ENCODE peak calls at places on chromosomes 7 and 10, in eight cellular contexts. U, S, K, F, I, O, C and R are unnamed samples.

GRCh38 chr10:29840516-29841276 is 205.9 kb upstream of the SVIL start:
- DNase-seq in U (no peak), S (no peak), K (no peak), F (no peak), I (no peak), O (no peak), C (no peak), R (no peak)

GRCh38 chr10:3099291-3100092 is 32.1 kb downstream of the PFKP start:
- DNase-seq in U (no peak), S (no peak), K (no peak), F (no peak), I (peak), O (peak), C (no peak), R (no peak)

GRCh38 chr7:134421998-134422397 is 36.9 kb downstream of the AKR1B1 start:
- DNase-seq in U (no peak), S (peak), K (no peak), F (no peak), I (no peak), O (no peak), C (no peak), R (no peak)

GRCh38 chr10:99880071-99880835 is 97.8 kb downstream of the ABCC2 start:
- DNase-seq in U (peak), S (no peak), K (no peak), F (peak), I (no peak), O (no peak), C (no peak), R (no peak)

GRCh38 chr7:43954524-43955228 is 28.4 kb downstream of the UBE2D4 start:
- DNase-seq in U (no peak), S (peak), K (no peak), F (no peak), I (peak), O (peak), C (peak), R (no peak)

GRCh38 chr10:119807960-119808697 is 64.5 kb downstream of the MCMBP start:
- DNase-seq in U (no peak), S (no peak), K (no peak), F (no peak), I (peak), O (peak), C (no peak), R (peak)

GRCh38 chr10:2508971-2509605 is 558.3 kb upstream of the PFKP start:
- DNase-seq in U (no peak), S (no peak), K (no peak), F (no peak), I (peak), O (peak), C (no peak), R (no peak)

GRCh38 chr7:2247141-2247985 is 5.3 kb downstream of the NUDT1 start:
- DNase-seq in U (no peak), S (no peak), K (no peak), F (peak), I (no peak), O (no peak), C (peak), R (no peak)

GRCh38 chr10:24952146-24952700 is at the start of gene PRTFDC1:
- DNase-seq in U (peak), S (peak), K (no peak), F (peak), I (no peak), O (peak), C (peak), R (peak)

GRCh38 chr10:128473396-128473795 is 347.2 kb upstream of the MKI67 start:
- DNase-seq in U (no peak), S (no peak), K (no peak), F (no peak), I (no peak), O (no peak), C (no peak), R (no peak)

GRCh38 chr10:79927111-79927828 is 21.6 kb downstream of the SFTPD start:
- DNase-seq in U (no peak), S (no peak), K (peak), F (peak), I (no peak), O (no peak), C (no peak), R (peak)

GRCh38 chr7:56083150-56083785 is 9.5 kb downstream of the PHKG1 start:
- DNase-seq in U (peak), S (no peak), K (no peak), F (peak), I (no peak), O (no peak), C (no peak), R (no peak)

GRCh38 chr7:22663319-22663718 is 63.7 kb upstream of the IL6 start:
- DNase-seq in U (no peak), S (no peak), K (no peak), F (no peak), I (peak), O (peak), C (no peak), R (no peak)

GRCh38 chr7:39811161-39811614 is 138.9 kb upstream of the CDK13 start:
- DNase-seq in U (no peak), S (peak), K (no peak), F (no peak), I (peak), O (peak), C (no peak), R (peak)

DNA sequence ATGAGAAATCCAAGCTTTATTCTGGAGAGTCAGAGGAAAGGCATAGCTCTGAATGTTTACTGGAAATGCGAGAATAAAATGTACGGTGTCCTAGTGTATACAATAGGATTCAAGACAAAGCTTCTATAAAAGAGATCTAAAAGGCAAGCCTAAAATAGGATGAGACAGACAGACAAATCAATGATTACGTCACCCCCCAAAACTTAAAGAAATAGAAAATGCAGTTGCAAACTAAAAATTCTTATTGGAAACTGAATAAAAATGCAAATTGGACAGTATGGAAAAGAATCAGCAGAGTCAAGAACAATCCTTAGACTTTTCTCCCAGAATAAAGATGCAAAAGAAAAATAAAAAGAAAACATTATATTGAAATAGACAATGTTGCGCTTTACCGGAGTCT is 245.9 kb downstream of the POM121L12 start:
- DNase-seq in U (no peak), S (no peak), K (no peak), F (no peak), I (no peak), O (no peak), C (no peak), R (no peak)
- H3K27ac ChIP-seq in U (no peak), S (no peak), K (no peak), F (no peak), I (no peak), O (no peak), C (no peak), R (no peak)

DNA sequence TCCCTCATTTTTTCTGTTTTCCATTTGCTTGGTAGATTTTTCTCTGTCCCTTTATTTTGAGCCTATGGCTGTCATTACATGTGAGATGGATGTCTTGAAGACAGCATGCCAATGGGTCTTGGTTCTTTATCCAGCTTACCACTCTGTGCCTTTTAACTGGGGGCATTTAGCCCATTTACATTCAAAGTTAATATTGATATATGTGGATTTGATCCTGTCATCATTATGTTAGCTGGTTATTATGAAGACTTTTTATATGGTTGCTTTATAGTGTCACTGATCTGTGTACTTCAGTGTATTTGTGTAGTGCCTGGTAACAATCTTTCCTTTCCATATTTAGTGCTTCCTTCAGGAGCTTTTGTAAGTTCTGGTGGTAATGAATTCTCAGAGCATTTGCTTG is 89.3 kb upstream of the UNC5B start:
- DNase-seq in U (no peak), S (no peak), K (no peak), F (no peak), I (no peak), O (no peak), C (no peak), R (no peak)
- H3K4me3 ChIP-seq in U (no peak), S (no peak), K (no peak), F (no peak), I (no peak), O (no peak), C (no peak), R (no peak)

GRCh38 chr7:129911790-129912189 is 41.0 kb downstream of the UBE2H start:
- DNase-seq in U (no peak), S (no peak), K (no peak), F (no peak), I (peak), O (peak), C (no peak), R (no peak)

GRCh38 chr7:129906700-129907099 is 46.1 kb downstream of the UBE2H start:
- DNase-seq in U (no peak), S (peak), K (no peak), F (no peak), I (no peak), O (peak), C (no peak), R (no peak)

GRCh38 chr7:129907122-129907741 is 45.5 kb downstream of the UBE2H start:
- DNase-seq in U (no peak), S (no peak), K (no peak), F (no peak), I (no peak), O (peak), C (no peak), R (no peak)

GRCh38 chr7:129909669-129910068 is 43.1 kb downstream of the UBE2H start:
- DNase-seq in U (no peak), S (no peak), K (no peak), F (no peak), I (no peak), O (no peak), C (no peak), R (no peak)

GRCh38 chr7:129908181-129908580 is 44.6 kb downstream of the UBE2H start:
- DNase-seq in U (no peak), S (no peak), K (no peak), F (no peak), I (no peak), O (peak), C (no peak), R (no peak)
- H3K27ac ChIP-seq in U (peak), S (peak), K (no peak), F (no peak), I (no peak), O (no peak), C (peak), R (no peak)

GRCh38 chr7:5388273-5388866 is 35.3 kb downstream of the TNRC18 start:
- DNase-seq in U (no peak), S (no peak), K (no peak), F (no peak), I (no peak), O (no peak), C (peak), R (no peak)
- H3K4me3 ChIP-seq in U (no peak), S (no peak), K (no peak), F (no peak), I (no peak), O (no peak), C (peak), R (no peak)

DNA sequence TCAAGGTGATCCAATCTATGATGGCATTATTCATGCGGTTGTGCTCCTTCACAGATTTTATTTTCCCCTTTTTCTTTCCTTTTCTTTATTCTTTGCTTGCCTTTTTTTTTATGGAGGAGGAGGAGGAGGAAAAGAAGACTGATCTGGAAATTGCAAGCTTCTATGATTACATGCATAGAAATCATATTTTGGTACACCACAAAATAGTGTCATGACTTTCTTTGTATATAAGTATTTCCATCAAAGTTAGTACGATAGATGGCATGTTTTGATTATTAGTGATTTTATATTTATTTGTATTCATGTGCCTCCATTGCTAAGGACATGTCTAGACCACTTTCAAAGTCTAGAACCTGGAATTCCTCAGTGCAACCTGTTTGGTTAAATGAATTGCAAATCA is 212.8 kb downstream of the CHRM2 start:
- DNase-seq in U (no peak), S (no peak), K (no peak), F (no peak), I (peak), O (no peak), C (no peak), R (no peak)
- H3K27ac ChIP-seq in U (no peak), S (no peak), K (peak), F (peak), I (peak), O (no peak), C (no peak), R (no peak)

DNA sequence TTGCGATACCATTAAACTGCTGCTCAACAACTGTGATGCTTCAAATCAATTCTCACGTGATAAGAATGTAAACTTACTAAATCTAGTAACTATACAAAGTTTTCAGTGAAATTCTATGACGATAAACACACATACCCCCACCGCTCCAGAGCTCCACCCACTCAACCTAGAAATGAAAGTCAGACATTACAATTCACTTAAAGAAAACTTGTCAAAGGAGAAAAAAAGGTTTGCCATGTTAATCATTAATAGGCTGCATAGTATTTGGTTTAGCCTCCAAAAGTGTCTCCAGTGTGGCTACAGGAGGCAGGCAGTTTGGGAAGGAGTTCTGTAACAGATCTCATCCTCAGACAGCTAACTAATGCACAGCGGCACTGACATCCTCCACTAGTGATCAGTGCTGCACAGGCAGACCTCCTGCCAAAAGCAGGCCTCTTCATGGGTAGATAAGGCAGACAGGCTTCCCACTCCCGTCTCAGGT is 3.1 kb downstream of the HERPUD2 start:
- DNase-seq in U (no peak), S (peak), K (no peak), F (no peak), I (peak), O (no peak), C (no peak), R (no peak)
- H3K4me3 ChIP-seq in U (peak), S (no peak), K (peak), F (no peak), I (peak), O (peak), C (no peak), R (peak)